ENCODE peak calls at places on chromosomes 7 and 10, in five cellular contexts. X is effector CD4-positive, alpha-beta T cell; K is activated gamma-delta T cell treated with Interleukin-2 at 50 U/mL for 16 hours; J is iris pigment epithelial cell; R is nephron progenitor cell. P is an unnamed sample.

GRCh38 chr10:62077330-62078015 is 176.0 kb downstream of the ARID5B start:
- DNase-seq in X (no peak), K (no peak), J (no peak), R (no peak), P (no peak)

GRCh38 chr7:100369105-100369504 is 4.2 kb upstream of the PILRA start:
- DNase-seq in X (no peak), K (no peak), J (no peak), R (no peak), P (no peak)

GRCh38 chr10:105875050-105875449 is 1234.0 kb downstream of the SORCS3 start:
- DNase-seq in X (no peak), K (no peak), J (no peak), R (no peak), P (no peak)

GRCh38 chr10:70913546-70914240 is 25.3 kb upstream of the PCBD1 start:
- DNase-seq in X (no peak), K (no peak), J (no peak), R (no peak), P (peak; percentile 14)

GRCh38 chr10:71388736-71389310 is 7.9 kb upstream of the CDH23 start:
- DNase-seq in X (no peak), K (no peak), J (no peak), R (no peak), P (no peak)

GRCh38 chr7:140656548-140657515 is 15.9 kb upstream of the ADCK2 start:
- DNase-seq in X (no peak), K (no peak), J (peak; percentile 87), R (no peak), P (no peak)

GRCh38 chr10:132404169-132404880 is 7.3 kb downstream of the PWWP2B start:
- DNase-seq in X (no peak), K (no peak), J (no peak), R (no peak), P (no peak)

GRCh38 chr10:51079331-51079730 is 5.0 kb downstream of the PRKG1 start:
- DNase-seq in X (no peak), K (no peak), J (no peak), R (peak; percentile 15), P (no peak)

GRCh38 chr7:1114088-1114487 is 26.2 kb downstream of the GPER1 start:
- DNase-seq in X (no peak), K (no peak), J (no peak), R (no peak), P (no peak)

GRCh38 chr7:81632418-81632817 is 137.4 kb downstream of the HGF start:
- DNase-seq in X (no peak), K (no peak), J (peak; percentile 45), R (no peak), P (no peak)

GRCh38 chr10:132783165-132783736 is 2.7 kb downstream of the NKX6-2 start:
- DNase-seq in X (no peak), K (no peak), J (no peak), R (peak; percentile 41), P (no peak)

GRCh38 chr7:26664735-26665420 is 199.5 kb downstream of the SKAP2 start:
- DNase-seq in X (no peak), K (peak; percentile 24), J (peak; percentile 39), R (no peak), P (no peak)

GRCh38 chr10:33547976-33548375 is 213.5 kb upstream of the NRP1 start:
- DNase-seq in X (no peak), K (no peak), J (no peak), R (no peak), P (no peak)

GRCh38 chr10:71216751-71217265 is 4.4 kb downstream of the UNC5B start:
- DNase-seq in X (no peak), K (no peak), J (peak; percentile 29), R (no peak), P (no peak)

GRCh38 chr10:50232261-50232639 is 19.1 kb downstream of the ASAH2 start:
- DNase-seq in X (no peak), K (no peak), J (no peak), R (no peak), P (no peak)

GRCh38 chr7:105399043-105399725 is 10.5 kb upstream of the SRPK2 start:
- DNase-seq in X (no peak), K (no peak), J (peak; percentile 65), R (no peak), P (no peak)